ENCODE peak calls at places on chromosomes 13 and 19, in six cellular contexts. K is A549, O is IMR-90, A is bronchial epithelial cell, I is dorsolateral prefrontal cortex, Z is uterus. H is an unnamed sample.

GRCh38 chr13:73000027-73000674 is 58.7 kb upstream of the KLF5 start:
- DNase-seq in K (no peak), O (peak; percentile 19), A (peak; percentile 79), I (no peak), Z (no peak), H (no peak)

GRCh38 chr13:95492044-95492801 is 60.3 kb upstream of the CLDN10 start:
- DNase-seq in K (peak; percentile 55), O (no peak), A (peak; percentile 73), I (no peak), Z (no peak), H (no peak)

GRCh38 chr19:35107541-35107939 is 8.1 kb upstream of the FXYD3 start:
- DNase-seq in K (peak; percentile 55), O (no peak), A (peak; percentile 82), I (peak; percentile 93), Z (no peak), H (no peak)

GRCh38 chr13:29594310-29594709 is 1.2 kb downstream of the SLC7A1 start:
- DNase-seq in K (peak; percentile 80), O (peak; percentile 91), A (peak; percentile 94), I (no peak), Z (peak; percentile 40), H (no peak)

GRCh38 chr13:49214917-49215376 is 5.2 kb upstream of the MLNR start:
- DNase-seq in K (peak; percentile 31), O (peak; percentile 6), A (peak; percentile 7), I (no peak), Z (no peak), H (peak; percentile 49)

GRCh38 chr19:12838893-12839656 is 760 bp downstream of the MAST1 start:
- DNase-seq in K (no peak), O (no peak), A (no peak), I (no peak), Z (no peak), H (no peak)

GRCh38 chr13:98280176-98280510 is 103.1 kb upstream of the RNF113B start:
- DNase-seq in K (no peak), O (no peak), A (no peak), I (no peak), Z (no peak), H (no peak)

GRCh38 chr19:42191855-42192254 is 25.6 kb downstream of the DEDD2 start:
- DNase-seq in K (peak; percentile 87), O (peak; percentile 84), A (peak; percentile 98), I (no peak), Z (no peak), H (no peak)

GRCh38 chr19:39599116-39599515 is 3.2 kb upstream of the LGALS13 start:
- DNase-seq in K (peak; percentile 26), O (peak; percentile 27), A (peak; percentile 15), I (no peak), Z (no peak), H (no peak)

GRCh38 chr19:47723573-47723923 is 10.3 kb downstream of the EHD2 start:
- DNase-seq in K (peak; percentile 92), O (peak; percentile 95), A (peak; percentile 80), I (no peak), Z (peak; percentile 74), H (no peak)

GRCh38 chr13:89554801-89555200 is 1792.7 kb upstream of the MIR17HG start:
- DNase-seq in K (no peak), O (no peak), A (peak; percentile 43), I (no peak), Z (no peak), H (no peak)

GRCh38 chr13:32838985-32839384 is 177.2 kb upstream of the KL start:
- DNase-seq in K (peak; percentile 8), O (peak; percentile 59), A (no peak), I (no peak), Z (no peak), H (no peak)

GRCh38 chr19:49441960-49442350 is 628 bp upstream of the SLC17A7 start:
- DNase-seq in K (no peak), O (no peak), A (no peak), I (no peak), Z (no peak), H (no peak)
- H3K4me3 ChIP-seq in K (peak overlapping the region; percentile 79), O (no peak overlapping the region), A (no peak overlapping the region), I (peak overlapping the region; percentile 68), Z (no peak overlapping the region), H (no peak overlapping the region)

GRCh38 chr19:6091771-6092291 is 18.5 kb downstream of the RFX2 start:
- DNase-seq in K (no peak), O (peak; percentile 69), A (no peak), I (no peak), Z (no peak), H (no peak)
- H3K4me3 ChIP-seq in K (peak overlapping the region; percentile 36), O (peak overlapping the region; percentile 34), A (peak overlapping the region; percentile 31), I (peak overlapping the region; percentile 49), Z (peak overlapping the region; percentile 26), H (no peak overlapping the region)

GRCh38 chr19:43640424-43640757 is 741 bp upstream of the CADM4 start:
- DNase-seq in K (no peak), O (no peak), A (no peak), I (no peak), Z (no peak), H (no peak)
- H3K4me3 ChIP-seq in K (peak overlapping the region; percentile 82), O (peak overlapping the region; percentile 64), A (peak overlapping the region; percentile 70), I (peak overlapping the region; percentile 73), Z (peak overlapping the region; percentile 52), H (peak overlapping the region; percentile 61)

DNA sequence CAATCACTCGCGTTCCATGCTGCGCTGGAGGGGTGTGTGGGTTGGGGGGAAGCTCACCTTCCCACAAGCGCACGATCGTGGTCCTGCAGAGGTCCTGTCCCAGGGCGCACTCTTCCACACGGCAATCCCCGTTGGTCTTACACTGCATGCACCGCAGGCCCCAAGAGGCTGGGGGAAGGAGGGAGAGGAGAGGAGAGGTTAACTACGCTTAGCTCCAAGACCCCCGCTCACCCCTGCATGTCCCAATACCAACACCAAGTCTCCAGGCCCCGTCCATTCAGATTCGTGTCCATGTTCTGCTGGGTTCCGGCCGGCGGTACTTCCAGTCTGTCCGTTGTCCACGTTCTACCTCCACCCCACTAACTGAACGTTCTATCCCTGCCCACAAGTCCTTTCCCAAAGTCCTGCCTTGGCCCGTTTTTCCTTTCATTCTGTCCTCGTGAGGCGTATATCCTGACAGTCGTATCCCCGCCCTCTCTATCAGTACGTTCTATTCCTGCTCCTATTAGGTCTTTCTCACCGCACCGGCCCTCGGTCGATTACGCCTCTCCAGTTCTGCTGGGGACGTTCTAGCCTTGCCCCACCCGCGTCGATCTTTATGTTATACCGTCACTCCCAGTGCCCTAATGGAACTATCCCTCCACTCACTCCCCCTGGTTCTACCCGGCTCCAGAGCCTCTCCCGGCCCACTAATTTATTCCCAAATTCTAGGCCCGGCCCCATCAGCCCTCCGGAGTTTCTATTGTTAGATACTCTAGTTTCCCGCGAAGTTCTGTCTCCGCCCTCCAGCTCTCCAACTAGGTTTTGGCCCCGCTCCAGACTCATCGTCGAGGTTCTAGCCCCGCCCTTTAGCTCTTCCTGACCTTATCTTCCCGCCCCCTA is 2.2 kb downstream of the PLAUR start:
- DNase-seq in K (no peak), O (peak; percentile 20), A (no peak), I (peak; percentile 45), Z (peak; percentile 34), H (no peak)
- H3K4me3 ChIP-seq in K (peak overlapping the region; percentile 33), O (peak overlapping the region; percentile 38), A (peak overlapping the region; percentile 25), I (peak overlapping the region; percentile 72), Z (peak overlapping the region; percentile 32), H (peak overlapping the region; percentile 88)

DNA sequence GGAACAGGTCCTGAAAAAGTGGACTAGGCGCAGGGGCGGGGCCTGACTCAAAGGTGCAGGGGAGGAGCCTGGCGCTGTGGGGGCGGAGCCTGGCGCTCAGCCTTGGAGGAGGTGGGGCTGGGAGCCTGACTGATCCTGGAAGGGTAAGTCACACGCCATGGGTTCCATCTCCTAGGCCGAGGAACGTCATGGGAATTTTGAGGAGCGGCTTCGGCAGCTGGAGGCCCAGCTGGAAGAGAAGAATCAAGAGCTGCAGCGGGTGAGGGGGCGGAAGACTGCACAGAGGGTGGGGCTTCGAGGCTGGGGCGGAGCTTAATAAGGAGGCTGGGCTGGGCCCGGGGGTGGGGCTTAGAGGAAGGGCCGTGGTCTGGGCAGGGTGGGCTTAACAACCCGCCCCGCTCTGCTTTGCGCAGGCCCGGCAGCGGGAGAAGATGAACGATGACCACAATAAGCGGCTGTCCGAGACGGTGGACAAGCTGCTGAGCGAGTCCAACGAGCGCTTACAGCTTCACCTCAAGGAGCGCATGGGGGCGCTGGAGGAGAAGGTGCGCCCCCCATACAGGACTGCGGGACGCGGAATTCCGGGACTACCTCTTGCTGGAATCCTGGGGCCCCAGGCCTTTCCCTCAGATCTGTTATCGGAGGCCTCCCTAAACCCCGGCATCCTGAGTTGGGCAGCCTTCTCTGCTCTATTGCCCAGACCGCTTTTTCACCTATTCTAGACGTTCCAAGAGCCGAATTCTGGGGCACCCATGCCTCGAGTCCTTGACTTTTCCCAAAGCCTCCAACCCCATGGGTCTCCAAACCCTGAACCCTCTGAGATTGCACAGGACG is 14.5 kb downstream of the PPFIA3 start:
- DNase-seq in K (peak; percentile 72), O (peak; percentile 70), A (peak; percentile 75), I (no peak), Z (peak; percentile 64), H (peak; percentile 42)
- H3K4me3 ChIP-seq in K (peak overlapping the region; percentile 17), O (peak overlapping the region; percentile 33), A (peak overlapping the region; percentile 32), I (peak overlapping the region; percentile 35), Z (peak overlapping the region; percentile 15), H (peak overlapping the region; percentile 35)

DNA sequence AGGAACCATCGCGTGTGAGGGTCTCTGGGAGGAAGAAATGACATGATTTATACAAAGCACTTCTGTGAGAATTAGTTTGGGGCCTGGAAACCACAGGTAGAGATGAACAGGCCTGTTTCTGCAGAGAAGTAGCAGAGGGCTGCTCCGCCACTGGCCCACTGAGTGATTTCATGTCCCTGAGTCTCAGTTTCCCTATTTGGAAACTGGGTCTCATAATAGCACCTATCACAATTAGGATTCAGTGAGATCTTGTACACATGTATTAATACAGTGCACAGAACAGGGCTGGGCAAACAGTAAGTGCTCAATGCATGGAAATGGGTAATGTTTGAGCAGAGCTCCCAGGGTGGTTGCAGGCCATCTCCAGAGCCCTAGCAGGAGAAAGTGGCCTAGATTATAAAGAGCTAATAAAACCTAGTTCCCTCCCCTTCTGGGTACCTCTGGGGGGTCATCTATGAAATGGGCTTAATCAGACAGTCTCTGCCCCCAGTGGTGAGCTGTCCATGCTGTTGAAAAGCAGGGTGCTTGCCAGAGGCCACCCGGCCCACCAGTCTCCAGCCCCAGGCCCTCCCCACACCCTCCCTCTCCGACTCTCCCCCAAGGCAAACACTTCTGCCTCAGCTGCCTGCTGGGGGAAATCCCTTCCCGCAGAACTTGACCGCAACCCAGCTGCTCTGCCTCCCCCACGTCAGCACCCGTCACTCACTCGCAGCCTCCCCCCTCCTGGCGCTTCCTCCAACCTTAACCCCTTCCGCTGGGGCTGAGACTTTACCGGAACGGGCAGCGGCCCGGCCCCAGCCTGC is 4.5 kb downstream of the BCL3 start:
- DNase-seq in K (peak; percentile 97), O (peak; percentile 99), A (peak; percentile 90), I (no peak), Z (peak; percentile 91), H (peak; percentile 96)
- H3K4me3 ChIP-seq in K (peak overlapping the region; percentile 95), O (peak overlapping the region; percentile 38), A (peak overlapping the region; percentile 29), I (peak overlapping the region; percentile 45), Z (peak overlapping the region; percentile 36), H (peak overlapping the region; percentile 40)

GRCh38 chr19:45385392-45386221 is 15.2 kb upstream of the ERCC2 start:
- DNase-seq in K (no peak), O (no peak), A (no peak), I (no peak), Z (no peak), H (no peak)
- H3K4me3 ChIP-seq in K (no peak overlapping the region), O (no peak overlapping the region), A (no peak overlapping the region), I (peak overlapping the region; percentile 2), Z (no peak overlapping the region), H (no peak overlapping the region)

H was measured in naive thymus-derived CD4-positive, alpha-beta T cell.